ENCODE peak calls at places on chromosomes 7 and 10, in six cellular contexts. One of them, this sample, is unnamed.

GRCh38 chr10:122140477-122140902 is 130.6 kb upstream of the BTBD16 start:
- DNase-seq in spleen: no peak
- DNase-seq in lower leg skin: no peak
- DNase-seq in adrenal gland: no peak
- DNase-seq in prostate gland: no peak
- DNase-seq in tibial nerve: no peak
- DNase-seq in this sample: no peak

GRCh38 chr10:3811331-3811870 is 26.4 kb upstream of the KLF6 start:
- DNase-seq in tibial nerve: no peak
- DNase-seq in spleen: no peak
- DNase-seq in adrenal gland: peak
- DNase-seq in prostate gland: peak
- DNase-seq in lower leg skin: no peak
- DNase-seq in this sample: no peak

GRCh38 chr7:38453187-38453586 is 178.0 kb downstream of the AMPH start:
- DNase-seq in lower leg skin: no peak
- DNase-seq in tibial nerve: no peak
- DNase-seq in prostate gland: no peak
- DNase-seq in spleen: no peak
- DNase-seq in adrenal gland: no peak
- DNase-seq in this sample: no peak

GRCh38 chr7:31816810-31817209 is 129.8 kb downstream of the PPP1R17 start:
- DNase-seq in spleen: no peak
- DNase-seq in tibial nerve: no peak
- DNase-seq in adrenal gland: no peak
- DNase-seq in prostate gland: no peak
- DNase-seq in lower leg skin: no peak
- DNase-seq in this sample: no peak

GRCh38 chr10:59847326-59847725 is 59.0 kb downstream of the CCDC6 start:
- DNase-seq in prostate gland: no peak
- DNase-seq in lower leg skin: no peak
- DNase-seq in tibial nerve: no peak
- DNase-seq in spleen: no peak
- DNase-seq in adrenal gland: no peak
- DNase-seq in this sample: no peak

GRCh38 chr10:11003739-11004515 is 13.7 kb upstream of the CELF2 start:
- DNase-seq in lower leg skin: no peak
- DNase-seq in tibial nerve: no peak
- DNase-seq in adrenal gland: no peak
- DNase-seq in prostate gland: no peak
- DNase-seq in spleen: no peak
- DNase-seq in this sample: no peak

GRCh38 chr7:11069591-11069990 is 95.9 kb downstream of the PHF14 start:
- DNase-seq in lower leg skin: no peak
- DNase-seq in spleen: no peak
- DNase-seq in tibial nerve: no peak
- DNase-seq in adrenal gland: no peak
- DNase-seq in prostate gland: no peak
- DNase-seq in this sample: no peak

GRCh38 chr7:15751191-15751701 is 64.8 kb upstream of the MEOX2 start:
- DNase-seq in lower leg skin: no peak
- DNase-seq in prostate gland: no peak
- DNase-seq in tibial nerve: no peak
- DNase-seq in adrenal gland: no peak
- DNase-seq in spleen: no peak
- DNase-seq in this sample: no peak

GRCh38 chr10:15789793-15790525 is 70.2 kb upstream of the ITGA8 start:
- DNase-seq in tibial nerve: no peak
- DNase-seq in adrenal gland: no peak
- DNase-seq in spleen: no peak
- DNase-seq in prostate gland: no peak
- DNase-seq in lower leg skin: no peak
- DNase-seq in this sample: no peak

GRCh38 chr10:22832198-22832597 is 95.7 kb upstream of the ARMC3 start:
- DNase-seq in spleen: no peak
- DNase-seq in adrenal gland: no peak
- DNase-seq in lower leg skin: no peak
- DNase-seq in prostate gland: no peak
- DNase-seq in tibial nerve: no peak
- DNase-seq in this sample: no peak

GRCh38 chr7:38834357-38834756 is 74.6 kb downstream of the VPS41 start:
- DNase-seq in spleen: no peak
- DNase-seq in prostate gland: no peak
- DNase-seq in tibial nerve: no peak
- DNase-seq in lower leg skin: no peak
- DNase-seq in adrenal gland: no peak
- DNase-seq in this sample: no peak

GRCh38 chr10:79274279-79275104 is 72.8 kb upstream of the PPIF start:
- DNase-seq in adrenal gland: peak
- DNase-seq in spleen: no peak
- DNase-seq in tibial nerve: peak
- DNase-seq in prostate gland: peak
- DNase-seq in lower leg skin: peak
- DNase-seq in this sample: peak

GRCh38 chr10:74118794-74119193 is 31.8 kb downstream of the AP3M1 start:
- DNase-seq in lower leg skin: no peak
- DNase-seq in spleen: peak
- DNase-seq in prostate gland: no peak
- DNase-seq in adrenal gland: no peak
- DNase-seq in tibial nerve: no peak
- DNase-seq in this sample: peak

GRCh38 chr10:3538850-3539531 is 246.0 kb downstream of the KLF6 start:
- DNase-seq in adrenal gland: peak
- DNase-seq in tibial nerve: peak
- DNase-seq in lower leg skin: peak
- DNase-seq in prostate gland: peak
- DNase-seq in spleen: no peak
- DNase-seq in this sample: no peak

GRCh38 chr10:110671788-110672579 is 27.8 kb downstream of the RBM20 start:
- DNase-seq in lower leg skin: peak
- DNase-seq in spleen: peak
- DNase-seq in tibial nerve: no peak
- DNase-seq in adrenal gland: peak
- DNase-seq in prostate gland: peak
- DNase-seq in this sample: peak
- TF ChIP-seq POLR2A in lower leg skin: no peak
- TF ChIP-seq POLR2A in spleen: no peak
- TF ChIP-seq POLR2A in tibial nerve: no peak
- TF ChIP-seq POLR2A in adrenal gland: no peak
- TF ChIP-seq POLR2A in prostate gland: no peak
- TF ChIP-seq POLR2A in this sample: no peak

GRCh38 chr10:51658075-51658474 is 41.3 kb downstream of the CSTF2T start:
- DNase-seq in spleen: no peak
- DNase-seq in prostate gland: no peak
- DNase-seq in tibial nerve: no peak
- DNase-seq in adrenal gland: no peak
- DNase-seq in lower leg skin: no peak
- DNase-seq in this sample: no peak

GRCh38 chr10:51656467-51656866 is 42.9 kb downstream of the CSTF2T start:
- DNase-seq in tibial nerve: no peak
- DNase-seq in adrenal gland: no peak
- DNase-seq in lower leg skin: no peak
- DNase-seq in spleen: no peak
- DNase-seq in prostate gland: no peak
- DNase-seq in this sample: no peak

GRCh38 chr10:51657481-51657880 is 41.9 kb downstream of the CSTF2T start:
- DNase-seq in spleen: no peak
- DNase-seq in prostate gland: no peak
- DNase-seq in tibial nerve: no peak
- DNase-seq in adrenal gland: no peak
- DNase-seq in lower leg skin: no peak
- DNase-seq in this sample: no peak

GRCh38 chr10:51663086-51663485 is 36.3 kb downstream of the CSTF2T start:
- DNase-seq in lower leg skin: no peak
- DNase-seq in prostate gland: no peak
- DNase-seq in spleen: no peak
- DNase-seq in adrenal gland: no peak
- DNase-seq in tibial nerve: no peak
- DNase-seq in this sample: no peak

DNA sequence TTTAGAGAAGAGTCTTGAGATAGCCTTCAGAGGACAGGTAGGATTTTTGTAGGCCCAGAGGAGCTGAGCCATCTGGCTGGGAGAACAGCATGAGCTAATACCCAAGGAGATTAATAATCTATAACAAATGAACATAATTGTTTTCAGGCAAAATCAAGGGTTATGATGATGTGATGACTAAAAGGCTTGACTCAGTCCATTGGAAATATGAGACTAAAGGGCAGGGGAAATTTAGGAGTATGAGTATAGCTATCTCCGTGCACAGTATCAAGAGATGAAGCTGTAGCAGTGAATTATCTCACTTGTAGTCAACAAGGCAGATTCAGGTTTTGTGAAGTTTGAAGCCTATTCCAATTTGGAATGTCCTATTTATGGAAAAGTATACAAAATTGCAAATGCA is 40.1 kb downstream of the CSTF2T start:
- DNase-seq in tibial nerve: no peak
- DNase-seq in lower leg skin: no peak
- DNase-seq in adrenal gland: no peak
- DNase-seq in prostate gland: no peak
- DNase-seq in spleen: no peak
- DNase-seq in this sample: no peak
- H3K4me3 ChIP-seq in tibial nerve: no peak
- H3K4me3 ChIP-seq in lower leg skin: no peak
- H3K4me3 ChIP-seq in adrenal gland: no peak
- H3K4me3 ChIP-seq in prostate gland: no peak
- H3K4me3 ChIP-seq in spleen: no peak
- H3K4me3 ChIP-seq in this sample: no peak

GRCh38 chr7:55518836-55519235 is 53.5 kb downstream of the VOPP1 start:
- DNase-seq in tibial nerve: no peak
- DNase-seq in prostate gland: no peak
- DNase-seq in lower leg skin: no peak
- DNase-seq in adrenal gland: no peak
- DNase-seq in spleen: no peak
- DNase-seq in this sample: no peak

GRCh38 chr7:55521543-55522267 is 50.6 kb downstream of the VOPP1 start:
- DNase-seq in lower leg skin: no peak
- DNase-seq in prostate gland: no peak
- DNase-seq in tibial nerve: no peak
- DNase-seq in spleen: no peak
- DNase-seq in adrenal gland: no peak
- DNase-seq in this sample: peak

GRCh38 chr7:55517936-55518689 is 54.2 kb downstream of the VOPP1 start:
- DNase-seq in tibial nerve: no peak
- DNase-seq in adrenal gland: no peak
- DNase-seq in prostate gland: no peak
- DNase-seq in lower leg skin: no peak
- DNase-seq in spleen: no peak
- DNase-seq in this sample: no peak

GRCh38 chr7:55522268-55522902 is 49.9 kb downstream of the VOPP1 start:
- DNase-seq in adrenal gland: no peak
- DNase-seq in prostate gland: no peak
- DNase-seq in lower leg skin: no peak
- DNase-seq in spleen: no peak
- DNase-seq in tibial nerve: no peak
- DNase-seq in this sample: no peak

GRCh38 chr7:55520426-55521140 is 51.7 kb downstream of the VOPP1 start:
- DNase-seq in spleen: no peak
- DNase-seq in lower leg skin: no peak
- DNase-seq in tibial nerve: no peak
- DNase-seq in prostate gland: no peak
- DNase-seq in adrenal gland: no peak
- DNase-seq in this sample: peak
- TF ChIP-seq POLR2A in spleen: no peak
- TF ChIP-seq POLR2A in lower leg skin: no peak
- TF ChIP-seq POLR2A in tibial nerve: no peak
- TF ChIP-seq POLR2A in prostate gland: no peak
- TF ChIP-seq POLR2A in adrenal gland: no peak
- TF ChIP-seq POLR2A in this sample: no peak

GRCh38 chr10:101047961-101048892 is 13.6 kb upstream of the KAZALD1 start:
- DNase-seq in lower leg skin: no peak
- DNase-seq in adrenal gland: no peak
- DNase-seq in tibial nerve: no peak
- DNase-seq in prostate gland: no peak
- DNase-seq in spleen: peak
- DNase-seq in this sample: no peak

GRCh38 chr10:101050206-101051069 is 11.4 kb upstream of the KAZALD1 start:
- DNase-seq in lower leg skin: peak
- DNase-seq in prostate gland: peak
- DNase-seq in spleen: peak
- DNase-seq in adrenal gland: peak
- DNase-seq in tibial nerve: no peak
- DNase-seq in this sample: peak

GRCh38 chr10:101046332-101047238 is 15.2 kb upstream of the KAZALD1 start:
- DNase-seq in adrenal gland: no peak
- DNase-seq in lower leg skin: no peak
- DNase-seq in spleen: no peak
- DNase-seq in prostate gland: no peak
- DNase-seq in tibial nerve: no peak
- DNase-seq in this sample: no peak

GRCh38 chr10:101044117-101044516 is 13.1 kb downstream of the SFXN3 start:
- DNase-seq in adrenal gland: no peak
- DNase-seq in prostate gland: no peak
- DNase-seq in spleen: no peak
- DNase-seq in tibial nerve: no peak
- DNase-seq in lower leg skin: no peak
- DNase-seq in this sample: no peak

DNA sequence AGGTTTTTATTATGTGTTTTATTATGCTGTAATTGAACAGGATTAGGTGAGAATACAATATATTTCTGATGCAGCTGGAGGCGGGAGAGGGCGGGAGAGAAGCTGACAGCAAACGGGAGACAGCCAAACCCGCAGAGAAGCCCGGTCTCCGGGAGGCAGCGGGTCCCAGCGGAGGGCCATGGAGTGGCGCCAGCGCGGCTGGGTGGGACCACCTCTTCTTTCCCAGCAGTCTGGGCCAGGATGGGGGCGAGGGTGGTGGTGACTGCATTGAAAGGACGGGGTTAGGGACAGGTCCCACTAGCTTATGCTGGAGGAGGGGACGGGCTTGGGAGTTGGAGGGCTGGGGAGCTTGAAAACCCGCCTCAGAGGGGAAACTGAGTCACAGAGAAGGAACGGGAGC is 14.5 kb upstream of the KAZALD1 start:
- DNase-seq in tibial nerve: no peak
- DNase-seq in lower leg skin: no peak
- DNase-seq in prostate gland: no peak
- DNase-seq in spleen: no peak
- DNase-seq in adrenal gland: no peak
- DNase-seq in this sample: no peak
- H3K4me3 ChIP-seq in tibial nerve: no peak
- H3K4me3 ChIP-seq in lower leg skin: no peak
- H3K4me3 ChIP-seq in prostate gland: no peak
- H3K4me3 ChIP-seq in spleen: no peak
- H3K4me3 ChIP-seq in adrenal gland: no peak
- H3K4me3 ChIP-seq in this sample: no peak

DNA sequence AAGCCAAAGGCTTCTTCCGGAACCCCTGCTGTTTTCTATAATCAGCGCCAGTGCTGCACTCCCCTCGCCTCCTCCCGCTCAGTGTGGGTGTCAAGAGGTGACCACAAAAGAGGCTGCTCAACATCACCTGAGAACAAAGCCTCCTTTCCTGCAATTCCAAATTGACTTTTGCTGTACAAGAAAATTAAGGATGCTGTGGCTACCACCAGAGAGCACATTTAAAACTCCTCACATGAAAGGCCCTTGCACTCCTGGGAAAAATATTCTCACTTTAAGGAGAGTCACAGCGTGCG is 96.4 kb downstream of the HIPK2 start:
- DNase-seq in prostate gland: no peak
- DNase-seq in tibial nerve: no peak
- DNase-seq in lower leg skin: no peak
- DNase-seq in spleen: no peak
- DNase-seq in adrenal gland: no peak
- DNase-seq in this sample: no peak
- TF ChIP-seq POLR2A in prostate gland: no peak
- TF ChIP-seq POLR2A in tibial nerve: no peak
- TF ChIP-seq POLR2A in lower leg skin: no peak
- TF ChIP-seq POLR2A in spleen: no peak
- TF ChIP-seq POLR2A in adrenal gland: no peak
- TF ChIP-seq POLR2A in this sample: no peak